ENCODE peak calls at places on chromosomes 13 and 19, in eight cellular contexts. F is stimulated activated CD8-positive, alpha-beta memory T cell treated with anti-CD3 and anti-CD28 coated beads, Interleukin-15, amount 100 ng/mL, for 48 hours; D is GM23248; R is spleen; T is ELR; J is hepatic stellate cell; N is HFFc6; Y is NCI-H1105. W is an unnamed sample.

GRCh38 chr13:113538689-113539058 is 45.9 kb upstream of the TFDP1 start:
- DNase-seq in Y (no peak), N (no peak), F (no peak), J (no peak), T (no peak), R (peak), D (no peak), W (no peak)

GRCh38 chr13:80361883-80362327 is 21.0 kb upstream of the SPRY2 start:
- DNase-seq in J (no peak), R (no peak), N (no peak), F (no peak), Y (no peak), T (peak), D (no peak), W (peak)

GRCh38 chr19:28497137-28497536 is 715.8 kb downstream of the UQCRFS1 start:
- DNase-seq in N (no peak), J (no peak), D (no peak), F (no peak), T (no peak), R (peak), Y (no peak), W (no peak)

GRCh38 chr19:29263305-29264080 is 50.5 kb upstream of the UQCRFS1 start:
- DNase-seq in Y (peak), R (no peak), F (peak), D (peak), N (peak), T (peak), J (peak), W (peak)

GRCh38 chr19:45049073-45049736 is 10.4 kb downstream of the CLASRP start:
- DNase-seq in R (no peak), J (no peak), Y (no peak), F (no peak), D (no peak), N (no peak), T (no peak), W (no peak)

GRCh38 chr13:40624338-40624737 is 42.1 kb downstream of the FOXO1 start:
- DNase-seq in D (peak), Y (no peak), R (no peak), N (no peak), J (no peak), F (no peak), T (no peak), W (no peak)

GRCh38 chr13:113877149-113877990 is 13.5 kb upstream of the GAS6 start:
- DNase-seq in T (no peak), D (no peak), R (no peak), J (no peak), F (no peak), Y (no peak), N (no peak), W (no peak)

GRCh38 chr13:97786510-97786909 is 167.0 kb upstream of the IPO5 start:
- DNase-seq in F (no peak), D (no peak), R (no peak), J (no peak), T (peak), Y (no peak), N (no peak), W (no peak)

GRCh38 chr19:32750441-32751055 is 31.0 kb downstream of the TDRD12 start:
- DNase-seq in D (no peak), T (peak), R (no peak), N (no peak), J (no peak), Y (no peak), F (no peak), W (peak)

GRCh38 chr13:79128158-79128557 is 277.9 kb downstream of the RBM26 start:
- DNase-seq in Y (no peak), T (peak), R (no peak), J (no peak), F (no peak), D (peak), N (peak), W (no peak)

GRCh38 chr19:8306235-8307054 is 1.7 kb downstream of the CD320 start:
- DNase-seq in F (no peak), N (no peak), R (peak), D (no peak), Y (no peak), T (no peak), J (no peak), W (no peak)

GRCh38 chr13:40484981-40485380 is 181.5 kb downstream of the FOXO1 start:
- DNase-seq in D (no peak), T (no peak), J (no peak), F (no peak), R (no peak), Y (no peak), N (no peak), W (no peak)

GRCh38 chr13:43159007-43159406 is 135.6 kb downstream of the DNAJC15 start:
- DNase-seq in T (peak), Y (no peak), D (peak), F (no peak), N (peak), R (no peak), J (no peak), W (no peak)

GRCh38 chr13:23411220-23411619 is 22.3 kb downstream of the SACS start:
- DNase-seq in Y (no peak), R (no peak), D (no peak), N (no peak), T (no peak), J (no peak), F (no peak), W (no peak)

GRCh38 chr19:16051254-16052025 is 24.9 kb upstream of the TPM4 start:
- DNase-seq in R (no peak), N (no peak), T (peak), F (no peak), J (no peak), D (no peak), Y (no peak), W (no peak)

GRCh38 chr13:60990032-60990733 is 425.5 kb downstream of the PCDH20 start:
- DNase-seq in Y (no peak), N (no peak), D (no peak), F (no peak), J (no peak), R (no peak), T (no peak), W (peak)